ENCODE peak calls at places on chromosomes 7 and 10, in six cellular contexts. O, X, H, A, V and L are unnamed samples.

GRCh38 chr10:132540456-132540855 is 2.9 kb downstream of the INPP5A start:
- DNase-seq in O (no peak), X (no peak), H (peak; percentile 67), A (peak; percentile 46), V (no peak), L (no peak)

GRCh38 chr10:99394256-99394655 is 36.2 kb downstream of the GOT1 start:
- DNase-seq in O (peak; percentile 18), X (no peak), H (no peak), A (no peak), V (no peak), L (peak; percentile 58)

GRCh38 chr10:110992011-110992800 is 72.8 kb downstream of the SHOC2 start:
- DNase-seq in O (no peak), X (no peak), H (no peak), A (no peak), V (no peak), L (no peak)

GRCh38 chr10:127577376-127577775 is 28.3 kb downstream of the NPS start:
- DNase-seq in O (no peak), X (no peak), H (no peak), A (no peak), V (no peak), L (no peak)

GRCh38 chr7:69814421-69814962 is 216.2 kb downstream of the AUTS2 start:
- DNase-seq in O (no peak), X (no peak), H (peak; percentile 81), A (no peak), V (no peak), L (peak; percentile 44)

GRCh38 chr7:44273681-44274622 is 51.4 kb downstream of the CAMK2B start:
- DNase-seq in O (no peak), X (peak; percentile 48), H (no peak), A (no peak), V (no peak), L (no peak)

GRCh38 chr7:103150192-103150591 is 1.3 kb upstream of the NAPEPLD start:
- DNase-seq in O (no peak), X (no peak), H (no peak), A (no peak), V (no peak), L (no peak)

GRCh38 chr7:11203688-11204087 is 230.0 kb downstream of the PHF14 start:
- DNase-seq in O (no peak), X (no peak), H (no peak), A (no peak), V (no peak), L (no peak)

GRCh38 chr10:91910467-91910866 is 1.2 kb upstream of the FGFBP3 start:
- DNase-seq in O (no peak), X (no peak), H (no peak), A (no peak), V (no peak), L (no peak)

GRCh38 chr7:130149575-130150139 is 55.5 kb downstream of the TMEM209 start:
- DNase-seq in O (peak; percentile 63), X (peak; percentile 76), H (no peak), A (no peak), V (no peak), L (no peak)

GRCh38 chr7:115357213-115357999 is 435.5 kb downstream of the MDFIC start:
- DNase-seq in O (no peak), X (no peak), H (no peak), A (no peak), V (no peak), L (no peak)

GRCh38 chr10:92732958-92733357 is 43.2 kb downstream of the HHEX start:
- DNase-seq in O (no peak), X (no peak), H (no peak), A (no peak), V (no peak), L (no peak)

GRCh38 chr10:45418417-45418858 is 44.4 kb downstream of the ALOX5 start:
- DNase-seq in O (no peak), X (no peak), H (no peak), A (no peak), V (no peak), L (no peak)

GRCh38 chr7:113936982-113937381 is 18.2 kb upstream of the PPP1R3A start:
- DNase-seq in O (no peak), X (no peak), H (no peak), A (no peak), V (no peak), L (no peak)

GRCh38 chr7:22361320-22361719 is 4.4 kb upstream of the RAPGEF5 start:
- DNase-seq in O (no peak), X (no peak), H (no peak), A (no peak), V (no peak), L (no peak)

GRCh38 chr7:22204312-22204711 is 152.6 kb downstream of the RAPGEF5 start:
- DNase-seq in O (no peak), X (no peak), H (no peak), A (no peak), V (no peak), L (no peak)

GRCh38 chr7:77482015-77482414 is 55.1 kb upstream of the PTPN12 start:
- DNase-seq in O (peak; percentile 67), X (no peak), H (no peak), A (no peak), V (no peak), L (peak; percentile 65)

GRCh38 chr7:137944168-137944567 is 57.7 kb downstream of the CREB3L2 start:
- DNase-seq in O (no peak), X (no peak), H (no peak), A (no peak), V (no peak), L (no peak)

GRCh38 chr7:23955145-23955544 is 245.1 kb downstream of the STK31 start:
- DNase-seq in O (no peak), X (no peak), H (no peak), A (no peak), V (no peak), L (no peak)

GRCh38 chr10:24381235-24382010 is 172.5 kb downstream of the KIAA1217 start:
- DNase-seq in O (no peak), X (no peak), H (no peak), A (no peak), V (peak; percentile 81), L (no peak)

DNA sequence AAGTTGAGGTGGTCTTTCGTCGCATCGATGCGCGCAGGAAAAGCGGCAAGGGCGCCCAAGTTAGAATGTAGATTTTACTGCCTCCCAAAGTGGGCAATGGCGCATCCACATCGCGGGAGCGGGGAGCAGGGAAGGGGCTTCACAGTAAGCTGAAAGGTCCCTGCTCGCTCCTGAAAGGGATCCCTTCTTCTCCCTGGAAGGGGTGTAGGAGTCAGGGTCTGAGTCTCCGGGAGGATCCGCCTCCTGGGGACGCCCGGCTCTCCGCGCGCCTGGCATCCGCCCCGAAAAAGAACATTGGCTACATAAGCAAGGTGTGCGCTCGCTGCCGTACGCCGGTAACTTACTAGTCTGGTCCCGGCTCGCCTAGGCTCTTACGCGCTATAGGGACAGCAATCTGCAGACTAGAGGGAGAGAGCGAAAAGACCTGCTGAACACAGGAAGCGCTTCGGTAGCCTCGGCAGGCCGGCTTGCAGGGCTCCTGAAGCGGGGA is 802 bp downstream of the UNC5B start:
- DNase-seq in O (peak; percentile 67), X (peak; percentile 81), H (peak; percentile 78), A (no peak), V (peak; percentile 60), L (peak; percentile 73)
- H3K4me1 ChIP-seq in O (peaks cover 64% of the 10 kb centered on the region), X (peaks cover 40% of the 10 kb centered on the region), H (peaks cover 47% of the 10 kb centered on the region), A (peaks cover 15% of the 10 kb centered on the region), V (peaks cover 32% of the 10 kb centered on the region), L (peaks cover 6% of the 10 kb centered on the region)

DNA sequence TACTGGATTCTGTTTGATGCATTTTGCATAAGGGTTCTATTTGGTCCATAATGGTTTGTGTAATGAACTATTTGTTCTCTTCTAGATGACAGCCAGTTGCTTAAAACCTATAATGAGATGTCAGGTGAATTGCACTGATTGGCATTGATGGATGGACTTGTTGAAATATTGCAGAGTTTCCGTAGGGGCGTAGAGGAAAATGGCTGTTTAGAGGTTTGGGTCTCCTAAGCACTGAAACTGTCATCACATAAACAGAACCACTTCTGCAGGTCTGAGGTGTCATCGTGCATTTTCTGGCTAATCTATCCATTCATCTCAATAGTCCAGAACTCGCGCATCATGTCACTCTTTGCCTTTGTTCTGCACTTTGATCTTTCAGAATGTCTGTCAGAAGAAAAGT is 124.9 kb upstream of the HDAC9 start:
- DNase-seq in O (no peak), X (no peak), H (no peak), A (no peak), V (no peak), L (no peak)
- H3K4me1 ChIP-seq in O (no peaks in the 10 kb centered on the region), X (no peaks in the 10 kb centered on the region), H (no peaks in the 10 kb centered on the region), A (no peaks in the 10 kb centered on the region), V (no peaks in the 10 kb centered on the region), L (no peaks in the 10 kb centered on the region)

GRCh38 chr7:3292694-3293093 is 8.4 kb upstream of the SDK1 start:
- DNase-seq in O (no peak), X (no peak), H (no peak), A (no peak), V (no peak), L (no peak)
- H3K4me1 ChIP-seq in O (peaks cover 7% of the 10 kb centered on the region), X (no peaks in the 10 kb centered on the region), H (peaks cover 6% of the 10 kb centered on the region), A (no peaks in the 10 kb centered on the region), V (no peaks in the 10 kb centered on the region), L (no peaks in the 10 kb centered on the region)

DNA sequence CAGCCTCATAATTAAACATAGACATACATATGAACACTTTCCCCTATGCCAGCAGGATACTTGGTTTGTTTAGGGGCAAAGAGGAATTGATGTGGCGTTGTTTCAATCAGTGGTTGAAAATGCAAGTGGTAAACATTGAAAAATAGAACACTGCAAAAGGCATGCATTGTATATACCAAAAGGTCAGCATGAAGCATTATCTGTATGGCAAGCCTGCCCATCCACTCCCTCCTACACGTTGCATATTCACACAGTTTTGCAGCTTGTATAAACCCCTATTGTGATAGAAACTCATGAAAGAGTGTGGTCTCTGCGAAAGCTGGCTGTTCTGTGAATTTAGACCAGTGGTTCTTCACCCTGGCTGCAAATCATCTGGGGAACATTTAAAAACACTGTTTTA is 17.1 kb downstream of the CAV1 start:
- DNase-seq in O (no peak), X (no peak), H (no peak), A (no peak), V (no peak), L (no peak)
- H3K4me1 ChIP-seq in O (no peaks in the 10 kb centered on the region), X (peaks cover 4% of the 10 kb centered on the region), H (no peaks in the 10 kb centered on the region), A (no peaks in the 10 kb centered on the region), V (peaks cover 18% of the 10 kb centered on the region), L (no peaks in the 10 kb centered on the region)

GRCh38 chr7:12649348-12649747 is 38.1 kb upstream of the ARL4A start:
- DNase-seq in O (no peak), X (no peak), H (no peak), A (no peak), V (no peak), L (no peak)

GRCh38 chr7:12655161-12655560 is 32.3 kb upstream of the ARL4A start:
- DNase-seq in O (no peak), X (no peak), H (no peak), A (no peak), V (no peak), L (no peak)

GRCh38 chr7:12648704-12649261 is 38.6 kb upstream of the ARL4A start:
- DNase-seq in O (no peak), X (no peak), H (peak; percentile 54), A (no peak), V (no peak), L (no peak)

GRCh38 chr7:12650080-12650479 is 37.4 kb upstream of the ARL4A start:
- DNase-seq in O (no peak), X (no peak), H (no peak), A (no peak), V (no peak), L (no peak)

GRCh38 chr7:12653127-12653917 is 34.1 kb upstream of the ARL4A start:
- DNase-seq in O (no peak), X (no peak), H (no peak), A (no peak), V (no peak), L (no peak)
- H3K4me1 ChIP-seq in O (no peaks in the 10 kb centered on the region), X (no peaks in the 10 kb centered on the region), H (no peaks in the 10 kb centered on the region), A (no peaks in the 10 kb centered on the region), V (no peaks in the 10 kb centered on the region), L (no peaks in the 10 kb centered on the region)